ENCODE peak calls at places on chromosomes 4 and X, in seven cellular contexts. E is fibroblast of lung, A is keratinocyte, N is neural progenitor cell, W is hepatocyte, L is PC-3, D is DND-41. Y is an unnamed sample.

GRCh38 chr4:164396439-164396838 is 357.5 kb upstream of the SMIM31 start:
- DNase-seq in E (peak; percentile 21), A (no peak), N (peak; percentile 7), W (peak; percentile 20), L (peak; percentile 12), D (no peak), Y (no peak)

GRCh38 chrX:39601193-39602085 is 496.3 kb downstream of the BCOR start:
- DNase-seq in E (no peak), A (no peak), N (no peak), W (no peak), L (no peak), D (no peak), Y (no peak)

GRCh38 chr4:139806929-139807328 is 141.3 kb downstream of the MGST2 start:
- DNase-seq in E (no peak), A (no peak), N (no peak), W (no peak), L (no peak), D (no peak), Y (no peak)

GRCh38 chr4:81531410-81531809 is 59.7 kb upstream of the RASGEF1B start:
- DNase-seq in E (no peak), A (no peak), N (no peak), W (no peak), L (no peak), D (no peak), Y (no peak)

GRCh38 chr4:174365018-174365587 is 81.4 kb downstream of the CEP44 start:
- DNase-seq in E (peak; percentile 20), A (no peak), N (peak; percentile 46), W (peak; percentile 62), L (peak; percentile 54), D (peak; percentile 13), Y (peak; percentile 64)

GRCh38 chrX:16869393-16870094 is 618 bp downstream of the RBBP7 start:
- DNase-seq in E (no peak), A (no peak), N (peak; percentile 87), W (peak; percentile 89), L (peak; percentile 50), D (peak; percentile 69), Y (peak; percentile 58)

GRCh38 chr4:169815606-169816005 is 57.9 kb upstream of the HPF1 start:
- DNase-seq in E (peak; percentile 49), A (no peak), N (no peak), W (peak; percentile 42), L (peak; percentile 38), D (no peak), Y (peak; percentile 40)

GRCh38 chrX:110964761-110965160 is 131.2 kb upstream of the PAK3 start:
- DNase-seq in E (no peak), A (no peak), N (peak; percentile 70), W (no peak), L (no peak), D (no peak), Y (no peak)

GRCh38 chrX:17475820-17476219 is 100.8 kb downstream of the NHS start:
- DNase-seq in E (peak; percentile 33), A (no peak), N (no peak), W (no peak), L (no peak), D (no peak), Y (peak; percentile 55)

GRCh38 chrX:150017868-150018267 is 79.6 kb upstream of the EOLA2 start:
- DNase-seq in E (no peak), A (no peak), N (no peak), W (no peak), L (no peak), D (no peak), Y (no peak)

GRCh38 chr4:186725422-186726149 is 1.9 kb upstream of the FAT1 start:
- DNase-seq in E (peak; percentile 87), A (no peak), N (peak; percentile 86), W (peak; percentile 92), L (peak; percentile 72), D (no peak), Y (peak; percentile 93)

GRCh38 chr4:10691651-10692050 is 7.1 kb upstream of the CLNK start:
- DNase-seq in E (no peak), A (no peak), N (no peak), W (no peak), L (no peak), D (no peak), Y (no peak)

GRCh38 chrX:47664737-47665136 is 5.8 kb upstream of the UXT start:
- DNase-seq in E (peak; percentile 41), A (no peak), N (no peak), W (no peak), L (no peak), D (no peak), Y (peak; percentile 26)

GRCh38 chr4:100189820-100190642 is at the start of gene DDIT4L:
- DNase-seq in E (peak; percentile 35), A (no peak), N (peak; percentile 77), W (peak; percentile 59), L (no peak), D (no peak), Y (peak; percentile 74)

GRCh38 chr4:111501946-111502345 is 643.3 kb upstream of the FAM241A start:
- DNase-seq in E (peak; percentile 50), A (no peak), N (no peak), W (no peak), L (no peak), D (no peak), Y (peak; percentile 6)

GRCh38 chrX:155070038-155070437 is 898 bp downstream of the CMC4 start:
- DNase-seq in E (no peak), A (no peak), N (peak; percentile 4), W (no peak), L (no peak), D (peak; percentile 6), Y (peak; percentile 24)

GRCh38 chrX:102599950-102600579 is 750 bp downstream of the ARMCX5 start:
- DNase-seq in E (peak; percentile 48), A (no peak), N (no peak), W (peak; percentile 12), L (peak; percentile 19), D (no peak), Y (peak; percentile 43)

DNA sequence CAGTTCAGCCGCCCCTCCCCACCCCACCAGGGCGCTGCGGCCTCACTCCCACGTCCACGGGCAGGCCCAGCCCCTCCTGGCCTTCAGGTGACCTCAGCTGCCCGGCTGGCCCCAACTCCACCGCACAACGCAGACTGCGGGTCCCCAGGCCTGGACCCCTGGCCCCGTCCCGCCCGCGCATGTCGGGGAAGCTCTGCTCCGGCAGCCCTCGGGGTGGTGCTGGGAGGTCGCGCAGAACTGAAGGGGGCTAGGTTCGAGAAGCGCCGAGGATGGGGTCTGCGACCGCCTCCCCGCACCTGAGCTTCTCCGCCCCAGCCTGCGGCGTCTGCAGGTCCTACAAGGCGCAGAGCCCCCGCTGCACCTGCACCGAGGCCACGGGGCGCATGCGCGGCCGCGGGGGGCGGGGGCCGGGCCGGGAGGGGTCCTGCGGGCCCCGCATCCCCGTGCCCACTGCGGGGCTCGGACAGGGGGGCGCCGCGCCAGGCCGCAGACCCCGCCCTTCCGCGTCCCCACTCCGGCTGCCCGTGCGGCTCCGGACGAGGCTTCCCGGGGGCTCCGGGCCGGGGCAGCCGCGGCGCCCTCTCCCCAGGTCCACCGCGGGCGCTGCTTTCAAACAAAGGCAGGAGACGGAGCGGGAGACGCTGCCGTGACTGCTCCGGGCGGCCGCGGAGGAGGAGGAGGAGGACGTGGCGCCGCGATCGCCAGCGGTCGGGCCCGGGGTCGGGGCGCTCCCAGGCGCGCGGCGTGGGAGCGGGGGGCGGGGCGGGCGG is 678 bp upstream of the NAT8L start:
- DNase-seq in E (no peak), A (no peak), N (peak; percentile 72), W (peak; percentile 38), L (no peak), D (no peak), Y (peak; percentile 49)
- TF ChIP-seq EZH2 in E (peak; percentile 77), A (peak; percentile 72), N (peak; percentile 74), W (peak; percentile 12), L (no peak), D (peak; percentile 60), Y (no peak)

GRCh38 chr4:41362647-41363383 is 106.1 kb downstream of the UCHL1 start:
- DNase-seq in E (peak; percentile 41), A (no peak), N (peak; percentile 65), W (no peak), L (no peak), D (no peak), Y (peak; percentile 24)
- TF ChIP-seq EZH2 in E (no peak), A (no peak), N (no peak), W (no peak), L (no peak), D (no peak), Y (no peak)

GRCh38 chr4:15652191-15652590 is 3.0 kb downstream of the FBXL5 start:
- DNase-seq in E (peak; percentile 12), A (no peak), N (no peak), W (no peak), L (no peak), D (no peak), Y (peak; percentile 16)

GRCh38 chr4:15653864-15654391 is 1.2 kb downstream of the FBXL5 start:
- DNase-seq in E (peak; percentile 74), A (no peak), N (peak; percentile 16), W (peak; percentile 21), L (peak; percentile 32), D (peak; percentile 31), Y (peak; percentile 77)

GRCh38 chr4:15654556-15655222 is 468 bp downstream of the FBXL5 start:
- DNase-seq in E (peak; percentile 41), A (no peak), N (peak; percentile 86), W (peak; percentile 74), L (peak; percentile 30), D (peak; percentile 67), Y (peak; percentile 61)

GRCh38 chr4:15651682-15652081 is 3.5 kb downstream of the FBXL5 start:
- DNase-seq in E (peak; percentile 19), A (no peak), N (no peak), W (no peak), L (no peak), D (peak; percentile 22), Y (peak; percentile 9)

DNA sequence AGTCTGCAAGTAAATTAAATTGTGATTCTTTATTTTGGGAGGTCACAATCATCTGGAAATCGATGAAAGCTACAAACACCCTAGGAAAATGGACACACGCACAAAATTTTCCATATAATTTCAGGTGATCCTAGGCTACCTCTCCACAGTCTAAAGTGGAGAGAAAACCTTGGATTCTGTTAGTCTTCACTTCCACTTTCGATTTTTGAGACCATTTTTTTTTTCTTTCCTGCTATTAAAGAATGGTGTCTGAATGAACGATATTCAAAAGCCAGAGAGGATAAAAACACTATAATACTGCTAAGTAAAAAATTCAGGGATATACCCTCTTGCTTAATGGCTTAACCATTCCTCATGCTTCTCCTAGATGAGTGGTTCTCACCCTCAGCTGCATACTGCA is 1.7 kb downstream of the FBXL5 start:
- DNase-seq in E (no peak), A (no peak), N (no peak), W (no peak), L (no peak), D (no peak), Y (no peak)
- TF ChIP-seq EZH2 in E (no peak), A (no peak), N (no peak), W (no peak), L (no peak), D (no peak), Y (no peak)

GRCh38 chr4:148445071-148445902 is 3.1 kb upstream of the NR3C2 start:
- DNase-seq in E (peak; percentile 10), A (no peak), N (peak; percentile 85), W (peak; percentile 68), L (peak; percentile 33), D (no peak), Y (peak; percentile 42)

GRCh38 chr4:148443550-148444295 is 1.5 kb upstream of the NR3C2 start:
- DNase-seq in E (peak; percentile 3), A (no peak), N (peak; percentile 56), W (peak; percentile 45), L (peak; percentile 5), D (no peak), Y (peak; percentile 53)

GRCh38 chr4:148444296-148445070 is 2.3 kb upstream of the NR3C2 start:
- DNase-seq in E (peak; percentile 9), A (no peak), N (peak; percentile 70), W (peak; percentile 48), L (peak; percentile 22), D (no peak), Y (peak; percentile 34)

GRCh38 chr4:148447672-148448071 is 5.5 kb upstream of the NR3C2 start:
- DNase-seq in E (no peak), A (no peak), N (peak; percentile 10), W (no peak), L (peak; percentile 26), D (no peak), Y (peak; percentile 42)

GRCh38 chr4:148445903-148446261 is 3.7 kb upstream of the NR3C2 start:
- DNase-seq in E (no peak), A (no peak), N (peak; percentile 64), W (no peak), L (no peak), D (no peak), Y (no peak)
- TF ChIP-seq EZH2 in E (no peak), A (peak; percentile 71), N (no peak), W (no peak), L (no peak), D (no peak), Y (no peak)